ENCODE peak calls at places on chromosomes 6 and 20, in nine cellular contexts. B is endodermal cell, K is smooth muscle cell of the brain vasculature, P is iPS-NIHi11, C is neural crest cell, J is astrocyte of the spinal cord, R is left ventricle myocardium superior, X is NCI-H2029, V is B cell. M is an unnamed sample.

GRCh38 chr6:120303527-120303926 is 954.0 kb upstream of the MAN1A1 start:
- DNase-seq in C (no peak), K (no peak), J (no peak), P (no peak), R (no peak), X (no peak), B (no peak), V (no peak), M (no peak)

GRCh38 chr20:42018979-42019378 is 400.8 kb upstream of the CHD6 start:
- DNase-seq in C (no peak), V (no peak), P (peak), R (no peak), B (peak), X (no peak), K (no peak), J (no peak), M (no peak)

GRCh38 chr6:14703586-14703985 is 542.3 kb upstream of the JARID2 start:
- DNase-seq in B (no peak), K (peak), J (peak), C (no peak), V (no peak), R (no peak), P (no peak), X (no peak), M (no peak)

GRCh38 chr6:7237653-7238190 is 75.3 kb downstream of the SSR1 start:
- DNase-seq in B (peak), K (no peak), R (no peak), J (no peak), V (no peak), C (no peak), P (no peak), X (peak), M (no peak)

GRCh38 chr6:169859401-169859977 is 108.1 kb downstream of the ERMARD start:
- DNase-seq in K (no peak), C (no peak), P (no peak), J (no peak), V (no peak), B (no peak), X (no peak), R (no peak), M (no peak)

GRCh38 chr6:7243188-7243942 is 69.6 kb downstream of the SSR1 start:
- DNase-seq in K (peak), X (peak), B (peak), P (peak), C (peak), R (no peak), V (peak), J (peak), M (peak)

GRCh38 chr6:161417712-161418457 is 144.0 kb upstream of the AGPAT4 start:
- DNase-seq in J (peak), B (peak), V (no peak), R (peak), X (no peak), C (no peak), P (no peak), K (peak), M (no peak)

GRCh38 chr20:62896526-62896925 is 29.8 kb downstream of the DIDO1 start:
- DNase-seq in B (no peak), C (no peak), V (no peak), R (no peak), K (no peak), J (no peak), X (peak), P (no peak), M (no peak)

GRCh38 chr6:53476979-53477378 is 67.9 kb downstream of the GCLC start:
- DNase-seq in C (no peak), R (no peak), P (no peak), K (no peak), B (no peak), V (no peak), J (no peak), X (no peak), M (no peak)

GRCh38 chr20:62977613-62978558 is 25.4 kb downstream of the SLC17A9 start:
- DNase-seq in K (no peak), V (peak), X (peak), B (no peak), J (no peak), C (no peak), P (peak), R (no peak), M (peak)

GRCh38 chr6:34155471-34156300 is 9.8 kb upstream of the GRM4 start:
- DNase-seq in R (no peak), X (no peak), P (no peak), V (no peak), K (no peak), C (no peak), B (peak), J (no peak), M (no peak)